ENCODE peak calls at places on chromosomes 4 and X, in ten cellular contexts. N, B, G, D, C, M, J, K, R and V are unnamed samples.

GRCh38 chr4:70996014-70996353 is 2.5 kb downstream of the DCK start:
- DNase-seq in D (no peak), K (no peak), G (no peak), R (no peak), M (no peak), B (no peak), J (no peak), C (no peak), N (no peak), V (no peak)

GRCh38 chrX:143340190-143340589 is 177.1 kb downstream of the SPANXN3 start:
- DNase-seq in B (no peak), K (no peak), R (no peak), N (no peak), J (no peak), C (no peak), G (no peak), D (no peak), M (no peak), V (no peak)

GRCh38 chrX:70262952-70263567 is 3.1 kb upstream of the P2RY4 start:
- DNase-seq in B (peak; percentile 59), N (peak; percentile 39), D (peak; percentile 68), K (peak; percentile 40), J (peak; percentile 67), R (peak; percentile 19), C (no peak), M (no peak), G (peak; percentile 80), V (peak; percentile 75)

GRCh38 chrX:16335181-16335580 is 167.9 kb downstream of the MAGEB17 start:
- DNase-seq in C (no peak), D (no peak), K (no peak), R (no peak), N (no peak), J (no peak), M (no peak), B (no peak), G (no peak), V (no peak)

GRCh38 chr4:85556293-85556692 is 81.3 kb downstream of the ARHGAP24 start:
- DNase-seq in M (no peak), D (no peak), G (no peak), J (no peak), B (no peak), K (no peak), C (no peak), R (no peak), N (no peak), V (no peak)

GRCh38 chr4:17155486-17155885 is 257.0 kb upstream of the LDB2 start:
- DNase-seq in G (no peak), C (no peak), J (no peak), B (no peak), N (no peak), R (peak; percentile 58), K (peak; percentile 21), D (no peak), M (no peak), V (no peak)

GRCh38 chrX:35040871-35041270 is 98.3 kb downstream of the FAM47B start:
- DNase-seq in R (peak; percentile 4), J (no peak), M (no peak), G (no peak), N (no peak), K (no peak), C (no peak), B (no peak), D (no peak), V (peak; percentile 0)

GRCh38 chrX:154761977-154762528 is 611 bp upstream of the DKC1 start:
- DNase-seq in R (no peak), M (no peak), C (no peak), J (no peak), D (no peak), N (no peak), G (no peak), K (no peak), B (no peak), V (no peak)

GRCh38 chrX:110989869-110990268 is 106.1 kb upstream of the PAK3 start:
- DNase-seq in R (no peak), M (no peak), K (no peak), G (no peak), N (no peak), B (no peak), D (no peak), C (no peak), J (no peak), V (no peak)

GRCh38 chr4:128837679-128838078 is 28.2 kb downstream of the JADE1 start:
- DNase-seq in N (no peak), K (no peak), R (no peak), B (no peak), G (peak; percentile 75), M (no peak), D (no peak), C (no peak), J (no peak), V (no peak)

GRCh38 chr4:15945516-15945915 is 7.0 kb upstream of the FGFBP1 start:
- DNase-seq in D (no peak), R (no peak), B (no peak), K (no peak), J (no peak), G (no peak), C (no peak), M (no peak), N (no peak), V (no peak)

GRCh38 chr4:118842055-118842454 is 6.1 kb upstream of the SEC24D start:
- DNase-seq in N (no peak), R (peak; percentile 5), D (no peak), G (no peak), M (no peak), J (no peak), B (peak; percentile 74), C (no peak), K (no peak), V (peak; percentile 44)

GRCh38 chr4:3686746-3687145 is 79.4 kb upstream of the ADRA2C start:
- DNase-seq in G (no peak), N (no peak), D (no peak), M (no peak), R (no peak), J (no peak), K (no peak), C (no peak), B (no peak), V (no peak)

GRCh38 chr4:107966903-107967302 is 22.8 kb upstream of the HADH start:
- DNase-seq in R (no peak), C (no peak), G (peak; percentile 55), N (no peak), D (no peak), B (no peak), K (no peak), M (no peak), J (peak; percentile 12), V (no peak)

GRCh38 chr4:24802648-24803047 is 7.3 kb downstream of the SOD3 start:
- DNase-seq in D (no peak), B (no peak), N (no peak), C (no peak), R (no peak), J (no peak), M (no peak), K (peak; percentile 23), G (peak; percentile 67), V (no peak)

GRCh38 chrX:136183917-136184316 is 36.6 kb downstream of the FHL1 start:
- DNase-seq in R (no peak), D (no peak), J (no peak), G (no peak), C (no peak), B (no peak), N (no peak), M (no peak), K (no peak), V (no peak)

GRCh38 chr4:148573284-148573683 is 131.1 kb upstream of the NR3C2 start:
- DNase-seq in B (no peak), R (no peak), G (no peak), J (no peak), M (no peak), C (no peak), K (no peak), N (no peak), D (no peak), V (no peak)

GRCh38 chr4:152398060-152398459 is 137.8 kb downstream of the FBXW7 start:
- DNase-seq in J (peak; percentile 27), R (no peak), C (no peak), D (no peak), N (no peak), M (no peak), G (no peak), B (peak; percentile 27), K (peak; percentile 31), V (peak; percentile 31)

GRCh38 chrX:38403834-38404233 is 51.4 kb downstream of the OTC start:
- DNase-seq in C (no peak), N (no peak), G (no peak), J (no peak), M (no peak), B (no peak), K (no peak), D (no peak), R (no peak), V (no peak)

DNA sequence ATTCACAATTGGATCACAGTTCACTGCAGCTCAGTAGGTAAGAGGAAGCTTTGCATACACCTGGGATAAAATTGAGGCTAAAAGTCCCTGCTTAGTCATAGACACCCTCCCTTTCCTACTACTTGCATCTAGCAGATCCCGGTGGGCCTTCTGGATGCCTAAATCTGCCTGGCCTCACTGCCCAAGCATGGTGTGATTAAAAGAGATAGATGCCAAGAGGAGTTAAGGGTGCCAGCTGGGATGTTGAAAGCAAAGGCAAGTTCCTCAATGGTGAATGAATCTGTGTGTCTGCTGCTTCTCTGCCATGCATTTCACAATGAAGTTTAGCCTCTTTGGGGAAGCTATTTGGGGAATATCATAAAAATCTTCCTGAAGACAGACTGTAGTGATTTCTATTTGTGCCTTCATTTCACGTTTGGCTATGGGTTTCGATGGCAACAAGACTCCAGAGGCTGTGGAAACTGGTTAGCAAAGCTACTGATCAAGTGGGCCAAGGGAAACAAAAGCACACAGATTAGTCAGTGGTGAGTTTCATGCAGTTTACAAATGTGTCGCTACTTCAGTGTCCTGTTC is 534.0 kb downstream of the ANKRD50 start:
- DNase-seq in B (peak; percentile 38), K (peak; percentile 81), R (peak; percentile 31), M (no peak), D (no peak), G (no peak), N (no peak), J (no peak), C (peak; percentile 10), V (peak; percentile 44)
- H3K4me3 ChIP-seq in B (no peak overlapping the region), K (no peak overlapping the region), R (no peak overlapping the region), M (no peak overlapping the region), D (no peak overlapping the region), G (no peak overlapping the region), N (no peak overlapping the region), J (no peak overlapping the region), C (no peak overlapping the region), V (no peak overlapping the region)

GRCh38 chrX:134764202-134764785 is 106.0 kb upstream of the PLAC1 start:
- DNase-seq in D (peak; percentile 62), C (no peak), K (peak; percentile 12), R (no peak), G (no peak), M (no peak), B (peak; percentile 68), N (no peak), J (peak; percentile 18), V (peak; percentile 55)
- TF ChIP-seq CTCF in D (peak; percentile 18), C (no peak), K (peak; percentile 21), R (no peak), G (no peak), M (no peak), B (peak; percentile 22), N (no peak), J (peak; percentile 41), V (peak; percentile 48)

GRCh38 chr4:40856836-40857362 is 107.1 kb downstream of the NSUN7 start:
- DNase-seq in D (no peak), C (peak; percentile 66), J (peak; percentile 92), N (peak; percentile 75), R (no peak), G (peak; percentile 79), K (peak; percentile 36), M (peak; percentile 60), B (peak; percentile 33), V (peak; percentile 78)
- H3K4me3 ChIP-seq in D (no peak overlapping the region), C (peak overlapping the region; percentile 65), J (peak overlapping the region; percentile 80), N (no peak overlapping the region), R (no peak overlapping the region), G (peak overlapping the region; percentile 62), K (peak overlapping the region; percentile 59), M (no peak overlapping the region), B (peak overlapping the region; percentile 23), V (peak overlapping the region; percentile 45)

GRCh38 chr4:34720563-34720962 is 1523.8 kb downstream of the ARAP2 start:
- DNase-seq in B (peak; percentile 53), K (peak; percentile 43), D (peak; percentile 16), J (peak; percentile 48), C (no peak), R (peak; percentile 52), N (no peak), M (no peak), G (no peak), V (peak; percentile 56)
- TF ChIP-seq CTCF in B (peak; percentile 32), K (peak; percentile 12), D (peak; percentile 43), J (peak; percentile 75), C (peak; percentile 47), R (peak; percentile 47), N (peak; percentile 22), M (no peak), G (peak; percentile 51), V (peak; percentile 68)